ENCODE peak calls at places on chromosomes 4 and X, in ten cellular contexts. B is GM23338, U is neural progenitor cell, N is fibroblast of lung, S is small intestine, F is Karpas-422, D is IMR-90, Q is tibial artery, I is breast epithelium, V is heart right ventricle. K is an unnamed sample.

GRCh38 chr4:123672987-123673386 is 276.4 kb downstream of the SPRY1 start:
- DNase-seq in B (no peak), U (no peak), N (peak; percentile 73), S (peak; percentile 90), F (no peak), D (peak; percentile 69), Q (no peak), I (no peak), V (no peak), K (no peak)

GRCh38 chrX:71992711-71993110 is 82.1 kb downstream of the NHSL2 start:
- DNase-seq in B (no peak), U (no peak), N (no peak), S (peak; percentile 0), F (no peak), D (no peak), Q (no peak), I (no peak), V (no peak), K (no peak)

GRCh38 chrX:65932173-65933084 is 107.5 kb downstream of the VSIG4 start:
- DNase-seq in B (peak; percentile 8), U (peak; percentile 12), N (no peak), S (peak; percentile 22), F (peak; percentile 68), D (no peak), Q (no peak), I (no peak), V (no peak), K (no peak)

GRCh38 chr4:115126487-115126886 is 13.1 kb upstream of the NDST4 start:
- DNase-seq in B (no peak), U (no peak), N (peak; percentile 8), S (no peak), F (no peak), D (no peak), Q (no peak), I (no peak), V (no peak), K (no peak)

GRCh38 chr4:40594261-40595178 is 35.1 kb downstream of the RBM47 start:
- DNase-seq in B (no peak), U (no peak), N (peak; percentile 94), S (peak; percentile 67), F (no peak), D (peak; percentile 79), Q (no peak), I (no peak), V (no peak), K (no peak)

GRCh38 chrX:99301990-99302389 is 1108.1 kb downstream of the PCDH19 start:
- DNase-seq in B (peak; percentile 49), U (peak; percentile 71), N (no peak), S (no peak), F (peak; percentile 66), D (no peak), Q (no peak), I (no peak), V (no peak), K (no peak)

GRCh38 chrX:24466025-24466424 is 939 bp downstream of the PDK3 start:
- DNase-seq in B (peak; percentile 18), U (peak; percentile 21), N (no peak), S (no peak), F (no peak), D (no peak), Q (no peak), I (no peak), V (no peak), K (no peak)

GRCh38 chr4:122728781-122729330 is 3.6 kb upstream of the BBS12 start:
- DNase-seq in B (no peak), U (no peak), N (no peak), S (no peak), F (no peak), D (no peak), Q (no peak), I (no peak), V (no peak), K (peak; percentile 49)

GRCh38 chr4:24321151-24321550 is 263.2 kb downstream of the DHX15 start:
- DNase-seq in B (no peak), U (no peak), N (peak; percentile 91), S (no peak), F (no peak), D (peak; percentile 65), Q (no peak), I (no peak), V (no peak), K (no peak)

GRCh38 chr4:107825072-107825789 is 499 bp downstream of the SGMS2 start:
- DNase-seq in B (peak; percentile 64), U (peak; percentile 75), N (peak; percentile 67), S (peak; percentile 61), F (no peak), D (peak; percentile 39), Q (peak; percentile 42), I (peak; percentile 52), V (peak; percentile 16), K (peak; percentile 57)

GRCh38 chr4:77021614-77022089 is 54.1 kb downstream of the CCNI start:
- DNase-seq in B (no peak), U (no peak), N (peak; percentile 95), S (no peak), F (no peak), D (peak; percentile 90), Q (no peak), I (no peak), V (no peak), K (peak; percentile 66)

GRCh38 chr4:71752383-71753042 is 31.4 kb downstream of the GC start:
- DNase-seq in B (peak; percentile 47), U (no peak), N (no peak), S (peak; percentile 87), F (no peak), D (no peak), Q (no peak), I (no peak), V (no peak), K (no peak)

GRCh38 chrX:133670394-133670793 is 255.1 kb upstream of the GPC4 start:
- DNase-seq in B (peak; percentile 59), U (peak; percentile 35), N (peak; percentile 25), S (peak; percentile 25), F (peak; percentile 74), D (peak; percentile 31), Q (no peak), I (no peak), V (peak; percentile 5), K (no peak)

GRCh38 chr4:140109626-140110213 is 44.3 kb downstream of the MAML3 start:
- DNase-seq in B (no peak), U (peak; percentile 69), N (no peak), S (no peak), F (no peak), D (no peak), Q (no peak), I (no peak), V (no peak), K (no peak)

GRCh38 chr4:55509272-55509671 is 37.4 kb downstream of the CLOCK start:
- DNase-seq in B (no peak), U (no peak), N (peak; percentile 51), S (no peak), F (no peak), D (peak; percentile 27), Q (no peak), I (no peak), V (no peak), K (no peak)

DNA sequence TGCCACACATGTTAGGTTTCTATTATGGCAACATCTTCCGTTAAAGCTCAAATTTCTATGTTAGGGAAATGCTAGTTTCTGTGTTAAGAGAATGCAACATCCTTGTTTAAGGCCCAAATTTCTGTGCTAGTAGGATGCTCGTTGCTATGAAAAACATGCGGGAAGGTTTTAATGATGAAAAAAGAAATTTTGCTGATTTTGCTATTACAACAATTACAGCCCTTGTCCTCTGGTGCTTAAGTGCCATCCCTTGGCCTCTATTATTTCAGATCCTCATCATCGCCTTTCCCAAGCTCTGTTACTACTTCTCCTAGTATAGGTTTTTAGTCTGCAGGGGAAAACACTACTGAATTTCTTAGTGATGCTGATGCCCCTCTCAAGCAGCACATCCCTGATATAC is 412.6 kb upstream of the NDST3 start:
- DNase-seq in B (no peak), U (no peak), N (no peak), S (no peak), F (no peak), D (no peak), Q (no peak), I (no peak), V (no peak), K (no peak)
- H3K4me1 ChIP-seq in B (no peaks in the 10 kb centered on the region), U (no peaks in the 10 kb centered on the region), N (no peaks in the 10 kb centered on the region), S (no peaks in the 10 kb centered on the region), F (no peaks in the 10 kb centered on the region), D (no peaks in the 10 kb centered on the region), Q (no peaks in the 10 kb centered on the region), I (no peaks in the 10 kb centered on the region), V (no peaks in the 10 kb centered on the region), K (no peaks in the 10 kb centered on the region)

DNA sequence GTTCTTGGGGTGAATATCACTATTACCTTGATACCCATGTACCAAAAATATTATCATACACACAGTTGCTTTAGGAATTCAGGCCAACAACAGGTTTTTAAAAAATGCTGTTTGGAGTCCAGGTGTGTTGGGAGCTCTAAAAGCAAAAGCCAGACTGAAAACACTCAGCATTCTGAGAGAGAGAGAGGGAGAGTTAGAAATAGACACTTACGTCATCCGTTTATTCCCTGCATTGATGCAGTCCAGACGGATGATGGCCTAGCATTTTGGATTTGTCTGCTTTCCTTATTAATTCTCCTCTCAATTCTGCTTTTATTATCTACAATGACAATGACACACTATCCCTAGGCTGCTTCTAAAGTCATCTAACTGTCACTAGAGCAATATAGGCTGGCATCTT is 358.3 kb upstream of the BOD1L1 start:
- DNase-seq in B (no peak), U (no peak), N (peak; percentile 53), S (no peak), F (no peak), D (peak; percentile 32), Q (no peak), I (no peak), V (no peak), K (no peak)
- H3K4me1 ChIP-seq in B (no peaks in the 10 kb centered on the region), U (no peaks in the 10 kb centered on the region), N (peaks cover 23% of the 10 kb centered on the region), S (peaks cover 4% of the 10 kb centered on the region), F (no peaks in the 10 kb centered on the region), D (peaks cover 17% of the 10 kb centered on the region), Q (peaks cover 20% of the 10 kb centered on the region), I (peaks cover 5% of the 10 kb centered on the region), V (peaks cover 13% of the 10 kb centered on the region), K (peaks cover 2% of the 10 kb centered on the region)

GRCh38 chr4:67575889-67576329 is 17.4 kb downstream of the STAP1 start:
- DNase-seq in B (no peak), U (no peak), N (no peak), S (no peak), F (no peak), D (no peak), Q (no peak), I (no peak), V (no peak), K (no peak)
- H3K4me1 ChIP-seq in B (peaks cover 7% of the 10 kb centered on the region), U (no peaks in the 10 kb centered on the region), N (no peaks in the 10 kb centered on the region), S (no peaks in the 10 kb centered on the region), F (peaks cover 63% of the 10 kb centered on the region), D (no peaks in the 10 kb centered on the region), Q (no peaks in the 10 kb centered on the region), I (no peaks in the 10 kb centered on the region), V (no peaks in the 10 kb centered on the region), K (no peaks in the 10 kb centered on the region)

GRCh38 chr4:145734576-145735329 is 54.8 kb downstream of the C4orf51 start:
- DNase-seq in B (no peak), U (no peak), N (peak; percentile 99), S (peak; percentile 56), F (no peak), D (peak; percentile 96), Q (peak; percentile 85), I (peak; percentile 75), V (peak; percentile 58), K (peak; percentile 76)
- H3K4me1 ChIP-seq in B (peaks cover 38% of the 10 kb centered on the region), U (peaks cover 16% of the 10 kb centered on the region), N (peaks cover 38% of the 10 kb centered on the region), S (peaks cover 17% of the 10 kb centered on the region), F (peaks cover 9% of the 10 kb centered on the region), D (peaks cover 29% of the 10 kb centered on the region), Q (peaks cover 34% of the 10 kb centered on the region), I (peaks cover 24% of the 10 kb centered on the region), V (peaks cover 64% of the 10 kb centered on the region), K (peaks cover 24% of the 10 kb centered on the region)

GRCh38 chr4:85967872-85968271 is 392.0 kb downstream of the MAPK10 start:
- DNase-seq in B (no peak), U (no peak), N (peak; percentile 60), S (no peak), F (peak; percentile 55), D (peak; percentile 37), Q (no peak), I (no peak), V (no peak), K (no peak)
- H3K4me1 ChIP-seq in B (no peaks in the 10 kb centered on the region), U (no peaks in the 10 kb centered on the region), N (no peaks in the 10 kb centered on the region), S (no peaks in the 10 kb centered on the region), F (peaks cover 25% of the 10 kb centered on the region), D (peaks cover 6% of the 10 kb centered on the region), Q (peaks cover 5% of the 10 kb centered on the region), I (no peaks in the 10 kb centered on the region), V (peaks cover 48% of the 10 kb centered on the region), K (peaks cover 2% of the 10 kb centered on the region)

K was measured in right cardiac atrium.